ENCODE peak calls at places on chromosomes 11 and 22, in ten cellular contexts. M, L, X, I, B, W, P, Y, A and Q are unnamed samples.

GRCh38 chr22:27876684-27877083 is 42.4 kb downstream of the PITPNB start:
- DNase-seq in M (no peak), L (peak; percentile 22), X (peak; percentile 45), I (no peak), B (no peak), W (no peak), P (no peak), Y (no peak), A (no peak), Q (no peak)

GRCh38 chr11:125433454-125434121 is 62.5 kb downstream of the FEZ1 start:
- DNase-seq in M (peak; percentile 89), L (no peak), X (peak; percentile 86), I (no peak), B (no peak), W (no peak), P (peak; percentile 51), Y (no peak), A (no peak), Q (no peak)

GRCh38 chr11:108333403-108333899 is 110.6 kb downstream of the ATM start:
- DNase-seq in M (no peak), L (no peak), X (no peak), I (no peak), B (no peak), W (no peak), P (no peak), Y (no peak), A (no peak), Q (no peak)

GRCh38 chr11:74849525-74850391 is 99.1 kb downstream of the XRRA1 start:
- DNase-seq in M (peak; percentile 71), L (no peak), X (peak; percentile 87), I (no peak), B (no peak), W (no peak), P (peak; percentile 88), Y (no peak), A (peak; percentile 37), Q (peak; percentile 81)

GRCh38 chr11:130315354-130315970 is 745 bp upstream of the ZBTB44 start:
- DNase-seq in M (peak; percentile 85), L (no peak), X (no peak), I (peak; percentile 16), B (no peak), W (peak; percentile 45), P (no peak), Y (no peak), A (no peak), Q (no peak)

GRCh38 chr11:46444305-46444704 is 52.7 kb upstream of the CHRM4 start:
- DNase-seq in M (no peak), L (no peak), X (no peak), I (no peak), B (no peak), W (no peak), P (no peak), Y (no peak), A (no peak), Q (no peak)

GRCh38 chr11:60840711-60841430 is 1.0 kb upstream of the CCDC86 start:
- DNase-seq in M (no peak), L (no peak), X (peak; percentile 91), I (no peak), B (peak; percentile 82), W (no peak), P (peak; percentile 90), Y (no peak), A (peak; percentile 81), Q (no peak)

GRCh38 chr11:1756024-1756561 is 5.7 kb upstream of the IFITM10 start:
- DNase-seq in M (no peak), L (no peak), X (no peak), I (no peak), B (no peak), W (no peak), P (no peak), Y (no peak), A (no peak), Q (no peak)

GRCh38 chr22:42035256-42035655 is 35.4 kb downstream of the NAGA start:
- DNase-seq in M (no peak), L (no peak), X (no peak), I (no peak), B (no peak), W (no peak), P (no peak), Y (no peak), A (no peak), Q (no peak)

GRCh38 chr22:20243545-20244249 is 24.4 kb downstream of the RTN4R start:
- DNase-seq in M (peak; percentile 47), L (peak; percentile 50), X (peak; percentile 94), I (peak; percentile 17), B (peak; percentile 14), W (peak; percentile 61), P (peak; percentile 70), Y (no peak), A (peak; percentile 34), Q (peak; percentile 88)

GRCh38 chr11:69027704-69028372 is 14.8 kb upstream of the MRGPRF start:
- DNase-seq in M (no peak), L (no peak), X (no peak), I (no peak), B (no peak), W (no peak), P (no peak), Y (no peak), A (no peak), Q (no peak)

GRCh38 chr11:12818333-12819015 is 144.3 kb downstream of the TEAD1 start:
- DNase-seq in M (no peak), L (no peak), X (peak; percentile 74), I (no peak), B (peak; percentile 82), W (no peak), P (peak; percentile 83), Y (no peak), A (peak; percentile 82), Q (no peak)

GRCh38 chr11:11842426-11843008 is 745 bp downstream of the USP47 start:
- DNase-seq in M (peak; percentile 58), L (peak; percentile 53), X (peak; percentile 57), I (peak; percentile 30), B (peak; percentile 70), W (peak; percentile 73), P (peak; percentile 78), Y (peak; percentile 22), A (no peak), Q (peak; percentile 66)

GRCh38 chr22:47553436-47553835 is 791.0 kb downstream of the TBC1D22A start:
- DNase-seq in M (no peak), L (no peak), X (no peak), I (no peak), B (no peak), W (no peak), P (no peak), Y (no peak), A (no peak), Q (no peak)

GRCh38 chr11:73869234-73869949 is 7.3 kb downstream of the COA4 start:
- DNase-seq in M (no peak), L (no peak), X (no peak), I (no peak), B (no peak), W (no peak), P (peak; percentile 15), Y (no peak), A (no peak), Q (no peak)

GRCh38 chr11:79940165-79940564 is 499.3 kb upstream of the TENM4 start:
- DNase-seq in M (peak; percentile 17), L (no peak), X (no peak), I (no peak), B (no peak), W (no peak), P (no peak), Y (no peak), A (no peak), Q (no peak)

GRCh38 chr11:75801362-75802021 is 13.5 kb upstream of the UVRAG start:
- DNase-seq in M (no peak), L (no peak), X (peak; percentile 4), I (no peak), B (no peak), W (no peak), P (no peak), Y (no peak), A (no peak), Q (no peak)

GRCh38 chr11:126585388-126586302 is 230.2 kb downstream of the ST3GAL4 start:
- DNase-seq in M (peak; percentile 86), L (peak; percentile 73), X (peak; percentile 92), I (no peak), B (peak; percentile 75), W (no peak), P (peak; percentile 97), Y (no peak), A (peak; percentile 85), Q (peak; percentile 87)

GRCh38 chr22:32175751-32176644 is 16.9 kb upstream of the C22orf42 start:
- DNase-seq in M (peak; percentile 76), L (no peak), X (no peak), I (no peak), B (no peak), W (no peak), P (no peak), Y (no peak), A (no peak), Q (no peak)

GRCh38 chr11:116725434-116726221 is 47.2 kb downstream of the BUD13 start:
- DNase-seq in M (peak; percentile 32), L (no peak), X (peak; percentile 91), I (no peak), B (no peak), W (no peak), P (peak; percentile 76), Y (no peak), A (peak; percentile 27), Q (no peak)

GRCh38 chr11:105148241-105148640 is 8.7 kb upstream of the CARD18 start:
- DNase-seq in M (no peak), L (no peak), X (no peak), I (no peak), B (no peak), W (no peak), P (peak; percentile 40), Y (no peak), A (peak; percentile 19), Q (no peak)

GRCh38 chr22:45120931-45121330 is 42.8 kb upstream of the NUP50 start:
- DNase-seq in M (no peak), L (no peak), X (no peak), I (no peak), B (no peak), W (no peak), P (no peak), Y (no peak), A (no peak), Q (peak; percentile 98)

GRCh38 chr11:61690706-61691377 is 10.7 kb downstream of the DAGLA start:
- DNase-seq in M (no peak), L (no peak), X (no peak), I (no peak), B (no peak), W (no peak), P (no peak), Y (no peak), A (no peak), Q (no peak)

GRCh38 chr11:12865871-12866595 is 143.1 kb upstream of the RASSF10 start:
- DNase-seq in M (no peak), L (no peak), X (no peak), I (no peak), B (no peak), W (no peak), P (no peak), Y (no peak), A (no peak), Q (peak; percentile 69)

GRCh38 chr11:115699733-115700132 is 195.5 kb upstream of the CADM1 start:
- DNase-seq in M (no peak), L (no peak), X (peak; percentile 88), I (no peak), B (peak; percentile 41), W (no peak), P (peak; percentile 8), Y (no peak), A (peak; percentile 13), Q (no peak)

GRCh38 chr22:45870011-45870410 is 107.0 kb downstream of the WNT7B start:
- DNase-seq in M (no peak), L (no peak), X (no peak), I (no peak), B (no peak), W (no peak), P (no peak), Y (no peak), A (no peak), Q (no peak)